ENCODE peak calls at places on chromosomes 3 and 15, in eight cellular contexts. One of them, this sample, is unnamed.

GRCh38 chr3:11514191-11514770 is 129.4 kb downstream of the VGLL4 start:
- DNase-seq in COR-L47: no peak
- DNase-seq in pancreas: no peak
- DNase-seq in NCI-H2081: no peak
- DNase-seq in stimulated activated CD8-positive, alpha-beta memory T cell treated with anti-CD3 and anti-CD28 coated beads, Interleukin-2, amount 100 ng/mL, for 48 hours: no peak
- DNase-seq in OCI-LY7: no peak
- DNase-seq in mesenchymal stem cell: peak; percentile 98
- DNase-seq in activated CD4-positive, alpha-beta T cell treated with anti-CD3 and anti-CD28 coated beads, Interleukin-2, amount 50 U/mL, for 1 hour: no peak
- DNase-seq in this sample: no peak

GRCh38 chr3:71047616-71048531 is 535.7 kb downstream of the FOXP1 start:
- DNase-seq in pancreas: no peak
- DNase-seq in activated CD4-positive, alpha-beta T cell treated with anti-CD3 and anti-CD28 coated beads, Interleukin-2, amount 50 U/mL, for 1 hour: no peak
- DNase-seq in OCI-LY7: no peak
- DNase-seq in mesenchymal stem cell: no peak
- DNase-seq in stimulated activated CD8-positive, alpha-beta memory T cell treated with anti-CD3 and anti-CD28 coated beads, Interleukin-2, amount 100 ng/mL, for 48 hours: no peak
- DNase-seq in NCI-H2081: no peak
- DNase-seq in COR-L47: no peak
- DNase-seq in this sample: no peak

GRCh38 chr15:68552773-68553172 is 26.0 kb upstream of the CORO2B start:
- DNase-seq in mesenchymal stem cell: peak; percentile 45
- DNase-seq in activated CD4-positive, alpha-beta T cell treated with anti-CD3 and anti-CD28 coated beads, Interleukin-2, amount 50 U/mL, for 1 hour: no peak
- DNase-seq in NCI-H2081: no peak
- DNase-seq in COR-L47: peak; percentile 20
- DNase-seq in stimulated activated CD8-positive, alpha-beta memory T cell treated with anti-CD3 and anti-CD28 coated beads, Interleukin-2, amount 100 ng/mL, for 48 hours: no peak
- DNase-seq in OCI-LY7: no peak
- DNase-seq in pancreas: no peak
- DNase-seq in this sample: no peak

GRCh38 chr3:100978036-100978659 is 15.1 kb downstream of the ABI3BP start:
- DNase-seq in stimulated activated CD8-positive, alpha-beta memory T cell treated with anti-CD3 and anti-CD28 coated beads, Interleukin-2, amount 100 ng/mL, for 48 hours: no peak
- DNase-seq in COR-L47: no peak
- DNase-seq in NCI-H2081: no peak
- DNase-seq in mesenchymal stem cell: no peak
- DNase-seq in OCI-LY7: no peak
- DNase-seq in activated CD4-positive, alpha-beta T cell treated with anti-CD3 and anti-CD28 coated beads, Interleukin-2, amount 50 U/mL, for 1 hour: no peak
- DNase-seq in pancreas: no peak
- DNase-seq in this sample: no peak

GRCh38 chr15:74959643-74959939 is 3.0 kb upstream of the RPP25 start:
- DNase-seq in OCI-LY7: no peak
- DNase-seq in NCI-H2081: no peak
- DNase-seq in pancreas: no peak
- DNase-seq in stimulated activated CD8-positive, alpha-beta memory T cell treated with anti-CD3 and anti-CD28 coated beads, Interleukin-2, amount 100 ng/mL, for 48 hours: no peak
- DNase-seq in mesenchymal stem cell: no peak
- DNase-seq in COR-L47: no peak
- DNase-seq in activated CD4-positive, alpha-beta T cell treated with anti-CD3 and anti-CD28 coated beads, Interleukin-2, amount 50 U/mL, for 1 hour: no peak
- DNase-seq in this sample: no peak

GRCh38 chr3:129633751-129634481 is 27.4 kb upstream of the PLXND1 start:
- DNase-seq in stimulated activated CD8-positive, alpha-beta memory T cell treated with anti-CD3 and anti-CD28 coated beads, Interleukin-2, amount 100 ng/mL, for 48 hours: no peak
- DNase-seq in pancreas: no peak
- DNase-seq in NCI-H2081: no peak
- DNase-seq in activated CD4-positive, alpha-beta T cell treated with anti-CD3 and anti-CD28 coated beads, Interleukin-2, amount 50 U/mL, for 1 hour: no peak
- DNase-seq in mesenchymal stem cell: no peak
- DNase-seq in COR-L47: no peak
- DNase-seq in OCI-LY7: no peak
- DNase-seq in this sample: no peak

GRCh38 chr3:67678665-67679064 is 24.3 kb upstream of the SUCLG2 start:
- DNase-seq in activated CD4-positive, alpha-beta T cell treated with anti-CD3 and anti-CD28 coated beads, Interleukin-2, amount 50 U/mL, for 1 hour: no peak
- DNase-seq in mesenchymal stem cell: no peak
- DNase-seq in pancreas: no peak
- DNase-seq in OCI-LY7: peak; percentile 88
- DNase-seq in stimulated activated CD8-positive, alpha-beta memory T cell treated with anti-CD3 and anti-CD28 coated beads, Interleukin-2, amount 100 ng/mL, for 48 hours: no peak
- DNase-seq in COR-L47: no peak
- DNase-seq in NCI-H2081: no peak
- DNase-seq in this sample: no peak

GRCh38 chr3:150106752-150107428 is 136.2 kb upstream of the PFN2 start:
- DNase-seq in NCI-H2081: peak; percentile 26
- DNase-seq in activated CD4-positive, alpha-beta T cell treated with anti-CD3 and anti-CD28 coated beads, Interleukin-2, amount 50 U/mL, for 1 hour: no peak
- DNase-seq in stimulated activated CD8-positive, alpha-beta memory T cell treated with anti-CD3 and anti-CD28 coated beads, Interleukin-2, amount 100 ng/mL, for 48 hours: no peak
- DNase-seq in mesenchymal stem cell: peak; percentile 92
- DNase-seq in COR-L47: no peak
- DNase-seq in OCI-LY7: no peak
- DNase-seq in pancreas: no peak
- DNase-seq in this sample: no peak

GRCh38 chr3:60697132-60697531 is 554.1 kb downstream of the FHIT start:
- DNase-seq in OCI-LY7: no peak
- DNase-seq in COR-L47: no peak
- DNase-seq in stimulated activated CD8-positive, alpha-beta memory T cell treated with anti-CD3 and anti-CD28 coated beads, Interleukin-2, amount 100 ng/mL, for 48 hours: no peak
- DNase-seq in NCI-H2081: no peak
- DNase-seq in pancreas: no peak
- DNase-seq in mesenchymal stem cell: no peak
- DNase-seq in activated CD4-positive, alpha-beta T cell treated with anti-CD3 and anti-CD28 coated beads, Interleukin-2, amount 50 U/mL, for 1 hour: no peak
- DNase-seq in this sample: no peak

GRCh38 chr3:72997421-72997961 is 880 bp downstream of the PPP4R2 start:
- DNase-seq in mesenchymal stem cell: peak; percentile 86
- DNase-seq in stimulated activated CD8-positive, alpha-beta memory T cell treated with anti-CD3 and anti-CD28 coated beads, Interleukin-2, amount 100 ng/mL, for 48 hours: no peak
- DNase-seq in COR-L47: peak; percentile 3
- DNase-seq in activated CD4-positive, alpha-beta T cell treated with anti-CD3 and anti-CD28 coated beads, Interleukin-2, amount 50 U/mL, for 1 hour: peak; percentile 37
- DNase-seq in NCI-H2081: peak; percentile 5
- DNase-seq in OCI-LY7: peak; percentile 68
- DNase-seq in pancreas: no peak
- DNase-seq in this sample: no peak

GRCh38 chr3:97872209-97873042 is 50.6 kb downstream of the CRYBG3 start:
- DNase-seq in mesenchymal stem cell: peak; percentile 95
- DNase-seq in COR-L47: no peak
- DNase-seq in stimulated activated CD8-positive, alpha-beta memory T cell treated with anti-CD3 and anti-CD28 coated beads, Interleukin-2, amount 100 ng/mL, for 48 hours: no peak
- DNase-seq in activated CD4-positive, alpha-beta T cell treated with anti-CD3 and anti-CD28 coated beads, Interleukin-2, amount 50 U/mL, for 1 hour: no peak
- DNase-seq in pancreas: no peak
- DNase-seq in OCI-LY7: no peak
- DNase-seq in NCI-H2081: no peak
- DNase-seq in this sample: no peak

GRCh38 chr15:40466426-40467259 is 4.1 kb upstream of the CHST14 start:
- DNase-seq in COR-L47: no peak
- DNase-seq in pancreas: peak; percentile 33
- DNase-seq in OCI-LY7: no peak
- DNase-seq in stimulated activated CD8-positive, alpha-beta memory T cell treated with anti-CD3 and anti-CD28 coated beads, Interleukin-2, amount 100 ng/mL, for 48 hours: no peak
- DNase-seq in activated CD4-positive, alpha-beta T cell treated with anti-CD3 and anti-CD28 coated beads, Interleukin-2, amount 50 U/mL, for 1 hour: no peak
- DNase-seq in mesenchymal stem cell: no peak
- DNase-seq in NCI-H2081: no peak
- DNase-seq in this sample: no peak